ENCODE peak calls at places on chromosomes 11 and 22, in nine cellular contexts. R is ELF-1, T is AML-193, Q is ACHN, G is naive B cell, L is PC-3, C is RWPE1, A is thoracic aorta, H is cerebellum. B is an unnamed sample.
A peak's percentile ranks its signal among the peaks of the same experiment; 100 is the strongest.

GRCh38 chr11:1353383-1354124 is 36.2 kb upstream of the BRSK2 start:
- DNase-seq in C (no peak), G (no peak), L (no peak), T (no peak), A (no peak), H (no peak), R (peak; percentile 52), Q (no peak), B (no peak)

GRCh38 chr22:19806213-19807160 is 45.9 kb downstream of the TBX1 start:
- DNase-seq in R (no peak), L (peak; percentile 95), G (no peak), H (no peak), T (no peak), Q (no peak), A (no peak), C (peak; percentile 92), B (no peak)

GRCh38 chr22:29766632-29767288 is at the start of gene ZMAT5:
- DNase-seq in A (peak; percentile 82), H (peak; percentile 99), R (peak; percentile 99), T (peak; percentile 96), G (peak; percentile 89), L (peak; percentile 94), C (peak; percentile 95), Q (peak; percentile 97), B (peak; percentile 99)

GRCh38 chr11:67099841-67100324 is 19.2 kb upstream of the KDM2A start:
- DNase-seq in R (no peak), G (no peak), Q (no peak), H (no peak), C (no peak), A (no peak), T (no peak), L (no peak), B (no peak)

GRCh38 chr11:87455180-87455579 is 417.4 kb downstream of the TMEM135 start:
- DNase-seq in C (no peak), L (no peak), Q (no peak), T (no peak), H (no peak), A (no peak), G (no peak), R (no peak), B (no peak)

GRCh38 chr22:36659762-36660509 is 43.6 kb downstream of the CACNG2 start:
- DNase-seq in T (peak; percentile 70), R (no peak), G (no peak), L (peak; percentile 98), C (peak; percentile 81), A (peak; percentile 85), H (peak; percentile 85), Q (peak; percentile 91), B (peak; percentile 53)

GRCh38 chr11:35812850-35813249 is 131.0 kb upstream of the LDLRAD3 start:
- DNase-seq in H (peak; percentile 49), R (no peak), G (no peak), Q (no peak), T (no peak), L (no peak), C (no peak), A (no peak), B (no peak)

GRCh38 chr22:24165673-24166072 is 15.6 kb upstream of the SUSD2 start:
- DNase-seq in A (no peak), C (no peak), Q (no peak), G (no peak), T (no peak), L (peak; percentile 32), H (no peak), R (no peak), B (no peak)

GRCh38 chr11:62124186-62125113 is 639 bp downstream of the INCENP start:
- DNase-seq in L (peak; percentile 46), H (no peak), R (peak; percentile 49), A (no peak), G (no peak), C (peak; percentile 42), Q (peak; percentile 28), T (peak; percentile 12), B (no peak)

GRCh38 chr11:49432242-49432848 is 223.9 kb upstream of the FOLH1 start:
- DNase-seq in G (no peak), C (no peak), A (no peak), H (no peak), L (no peak), T (no peak), R (no peak), Q (no peak), B (no peak)

GRCh38 chr11:48062649-48063048 is 82.3 kb downstream of the PTPRJ start:
- DNase-seq in A (no peak), G (no peak), L (peak; percentile 49), C (no peak), R (no peak), H (no peak), T (no peak), Q (no peak), B (no peak)

GRCh38 chr11:64750361-64751054 is 6.6 kb upstream of the RASGRP2 start:
- DNase-seq in G (no peak), A (no peak), H (no peak), T (no peak), Q (no peak), R (no peak), C (no peak), L (no peak), B (no peak)

GRCh38 chr11:67373916-67374570 is 645 bp upstream of the CLCF1 start:
- DNase-seq in T (peak; percentile 68), G (peak; percentile 60), C (peak; percentile 96), Q (peak; percentile 99), A (peak; percentile 82), R (peak; percentile 89), L (peak; percentile 99), H (no peak), B (peak; percentile 78)

GRCh38 chr22:48959496-48959895 is 868.2 kb downstream of the BRD1 start:
- DNase-seq in L (no peak), R (no peak), T (no peak), C (no peak), H (no peak), A (no peak), G (no peak), Q (no peak), B (no peak)

GRCh38 chr11:6238902-6239301 is at the start of gene CNGA4:
- DNase-seq in T (no peak), L (no peak), C (no peak), R (peak; percentile 66), G (no peak), H (no peak), A (no peak), Q (no peak), B (no peak)

GRCh38 chr11:118002010-118002540 is 15.9 kb downstream of the IL10RA start:
- DNase-seq in H (no peak), A (no peak), R (no peak), G (no peak), C (no peak), Q (no peak), L (no peak), T (no peak), B (no peak)

GRCh38 chr22:46074771-46075551 is 75.4 kb upstream of the PPARA start:
- DNase-seq in T (no peak), A (no peak), Q (no peak), L (no peak), G (no peak), R (no peak), H (no peak), C (no peak), B (no peak)

GRCh38 chr22:25086902-25087282 is 112.8 kb upstream of the CRYBB3 start:
- DNase-seq in T (no peak), H (no peak), Q (no peak), R (no peak), G (no peak), L (no peak), A (no peak), C (no peak), B (no peak)

GRCh38 chr11:35337919-35338316 is 81.4 kb downstream of the SLC1A2 start:
- DNase-seq in C (no peak), R (no peak), A (no peak), G (no peak), H (no peak), T (no peak), Q (no peak), L (peak; percentile 39), B (no peak)

GRCh38 chr11:9053631-9054030 is 37.8 kb downstream of the SCUBE2 start:
- DNase-seq in A (no peak), G (no peak), C (no peak), H (no peak), Q (peak; percentile 77), T (no peak), L (no peak), R (no peak), B (no peak)

GRCh38 chr11:126175261-126175885 is 36.1 kb downstream of the RPUSD4 start:
- DNase-seq in L (no peak), Q (no peak), T (no peak), A (no peak), G (no peak), C (no peak), R (no peak), H (no peak), B (no peak)

GRCh38 chr11:35786918-35787557 is 124.5 kb downstream of the TRIM44 start:
- DNase-seq in A (no peak), G (no peak), L (no peak), T (no peak), R (peak; percentile 4), H (no peak), Q (no peak), C (no peak), B (no peak)

GRCh38 chr11:64088159-64089026 is 52.7 kb downstream of the FLRT1 start:
- DNase-seq in H (peak; percentile 71), L (peak; percentile 17), R (peak; percentile 75), C (no peak), Q (peak; percentile 14), A (no peak), T (no peak), G (no peak), B (no peak)

GRCh38 chr11:19592842-19593241 is 119.8 kb upstream of the NAV2 start:
- DNase-seq in H (no peak), G (no peak), L (no peak), R (no peak), A (no peak), C (no peak), Q (no peak), T (no peak), B (no peak)

GRCh38 chr11:12186683-12187082 is 76.3 kb downstream of the MICAL2 start:
- DNase-seq in Q (no peak), R (no peak), L (no peak), G (no peak), C (no peak), A (no peak), T (no peak), H (no peak), B (no peak)

GRCh38 chr11:35218956-35219355 is 80.0 kb downstream of the CD44 start:
- DNase-seq in C (no peak), H (no peak), G (no peak), R (no peak), A (no peak), Q (no peak), L (no peak), T (no peak), B (no peak)

GRCh38 chr22:36365020-36365411 is 22.8 kb downstream of the MYH9 start:
- DNase-seq in R (peak; percentile 84), A (peak; percentile 91), H (no peak), C (peak; percentile 74), G (peak; percentile 52), T (no peak), Q (peak; percentile 83), L (peak; percentile 89), B (no peak)

GRCh38 chr11:77748266-77748665 is 72.3 kb downstream of the RSF1 start:
- DNase-seq in A (no peak), T (no peak), H (no peak), L (no peak), R (no peak), Q (no peak), G (no peak), C (no peak), B (no peak)

GRCh38 chr11:70381872-70382842 is 16.2 kb upstream of the CTTN start:
- DNase-seq in C (no peak), R (peak; percentile 56), G (no peak), Q (no peak), A (no peak), T (no peak), L (no peak), H (no peak), B (no peak)

GRCh38 chr22:29478326-29479276 is 1.4 kb upstream of the NEFH start:
- DNase-seq in H (no peak), R (peak; percentile 56), Q (peak; percentile 12), A (no peak), G (no peak), L (no peak), C (peak; percentile 41), T (no peak), B (no peak)

GRCh38 chr11:2256293-2256913 is 14.0 kb downstream of the ASCL2 start:
- DNase-seq in R (no peak), A (no peak), T (no peak), H (no peak), L (no peak), Q (no peak), G (no peak), C (peak; percentile 54), B (no peak)

B was measured in frontal cortex.